ENCODE peak calls at places on chromosome 21, in seven cellular contexts. C is CD4-positive, alpha-beta memory T cell; H is mesenchymal stem cell; G is ascending aorta; O is CD8-positive, alpha-beta T cell; M is mammary epithelial cell; S is IMR-90. L is an unnamed sample. For H3K4me1 and H3K27me3, the result is how much of the 10 kb centered on the place peaks cover.

GRCh38 chr21:38159355-38159754 is 97.4 kb upstream of the KCNJ15 start:
- DNase-seq in O (peak), C (peak), G (peak), S (peak), M (peak), H (peak), L (peak)

GRCh38 chr21:26079376-26079775 is 91.2 kb downstream of the APP start:
- DNase-seq in M (no peak), C (no peak), H (no peak), S (peak), G (no peak), O (no peak), L (no peak)

GRCh38 chr21:42781150-42781980 is 98.0 kb downstream of the WDR4 start:
- DNase-seq in M (peak), H (peak), C (no peak), G (no peak), S (no peak), O (no peak), L (peak)

GRCh38 chr21:34075760-34076159 is 2.4 kb downstream of the MRPS6 start:
- DNase-seq in O (no peak), H (peak), S (no peak), C (no peak), M (no peak), G (no peak), L (no peak)

GRCh38 chr21:43987509-43987908 is 24.6 kb upstream of the TRAPPC10 start:
- DNase-seq in G (no peak), H (no peak), O (no peak), C (no peak), S (no peak), M (no peak), L (no peak)

GRCh38 chr21:43020177-43020576 is 45.8 kb downstream of the PKNOX1 start:
- DNase-seq in G (no peak), S (no peak), C (no peak), O (no peak), M (no peak), H (no peak), L (no peak)

GRCh38 chr21:38455403-38455802 is 42.9 kb downstream of the ERG start:
- DNase-seq in O (no peak), S (no peak), M (no peak), H (no peak), G (no peak), C (no peak), L (no peak)

GRCh38 chr21:44666401-44667320 is at the start of gene KRTAP12-2:
- DNase-seq in M (peak), H (no peak), C (no peak), S (no peak), O (no peak), G (no peak), L (peak)

GRCh38 chr21:29504751-29505321 is 206.1 kb downstream of the BACH1 start:
- DNase-seq in M (peak), S (peak), H (no peak), G (no peak), C (no peak), O (no peak), L (no peak)

GRCh38 chr21:43012596-43012995 is 38.2 kb downstream of the PKNOX1 start:
- DNase-seq in O (no peak), C (no peak), S (peak), G (no peak), H (no peak), M (peak), L (no peak)

GRCh38 chr21:33300701-33301631 is 23.8 kb upstream of the IFNAR1 start:
- DNase-seq in H (peak), G (peak), M (no peak), S (no peak), O (no peak), C (no peak), L (no peak)

GRCh38 chr21:23644768-23645167 is 1962.5 kb downstream of the MRPL39 start:
- DNase-seq in M (no peak), C (no peak), H (no peak), O (no peak), G (no peak), S (no peak), L (no peak)

GRCh38 chr21:38925923-38926322 is 120.2 kb downstream of the ETS2 start:
- DNase-seq in H (peak), O (no peak), S (peak), G (peak), C (no peak), M (peak), L (no peak)

GRCh38 chr21:29184047-29184446 is 53.6 kb downstream of the MAP3K7CL start:
- DNase-seq in O (no peak), C (no peak), H (no peak), S (no peak), M (no peak), G (no peak), L (no peak)

GRCh38 chr21:30718239-30718909 is at the start of gene KRTAP21-3:
- DNase-seq in H (no peak), C (no peak), G (no peak), S (no peak), O (no peak), M (peak), L (no peak)

DNA sequence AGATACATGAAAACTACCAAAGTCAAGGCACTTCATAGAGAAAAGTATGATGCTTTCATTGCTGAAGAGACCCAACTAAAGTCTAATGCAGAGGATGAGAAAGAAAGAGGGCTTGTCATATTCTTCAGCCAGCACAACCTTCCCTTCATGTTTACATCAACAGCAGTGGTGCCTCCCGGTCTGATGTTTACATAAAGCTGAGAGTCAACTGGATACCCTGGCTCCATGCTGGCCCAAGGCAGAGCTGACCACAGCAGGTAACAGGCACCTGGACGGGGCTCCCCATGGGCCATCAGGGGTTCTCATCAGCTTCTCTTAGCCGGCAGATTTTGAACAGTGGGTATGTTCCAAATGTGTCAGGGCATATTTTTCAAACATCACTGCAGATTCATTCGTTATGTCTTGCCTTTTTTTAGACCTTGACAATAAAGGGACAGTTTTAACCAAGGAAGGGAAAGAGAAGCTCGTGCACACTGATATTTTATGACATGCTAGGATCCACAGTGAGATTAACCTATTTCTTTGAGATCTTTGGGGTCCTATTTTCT is 117.1 kb downstream of the NRIP1 start:
- DNase-seq in O (no peak), H (no peak), M (no peak), G (no peak), C (no peak), S (no peak), L (no peak)
- H3K4me1 ChIP-seq in O (under half), H (under half), M (under half), G (under half), C (under half), S (under half), L (under half)

GRCh38 chr21:36434144-36434543 is 45.8 kb downstream of the CLDN14 start:
- DNase-seq in G (no peak), C (no peak), S (no peak), H (no peak), O (no peak), M (no peak), L (no peak)
- H3K27me3 ChIP-seq in G (under half), C (under half), S (under half), H (under half), O (under half), M (under half), L (under half)

GRCh38 chr21:31909153-31909771 is 36.4 kb downstream of the HUNK start:
- DNase-seq in H (no peak), O (no peak), S (peak), M (no peak), G (no peak), C (no peak), L (no peak)
- H3K4me1 ChIP-seq in H (under half), O (under half), S (under half), M (under half), G (under half), C (under half), L (under half)

DNA sequence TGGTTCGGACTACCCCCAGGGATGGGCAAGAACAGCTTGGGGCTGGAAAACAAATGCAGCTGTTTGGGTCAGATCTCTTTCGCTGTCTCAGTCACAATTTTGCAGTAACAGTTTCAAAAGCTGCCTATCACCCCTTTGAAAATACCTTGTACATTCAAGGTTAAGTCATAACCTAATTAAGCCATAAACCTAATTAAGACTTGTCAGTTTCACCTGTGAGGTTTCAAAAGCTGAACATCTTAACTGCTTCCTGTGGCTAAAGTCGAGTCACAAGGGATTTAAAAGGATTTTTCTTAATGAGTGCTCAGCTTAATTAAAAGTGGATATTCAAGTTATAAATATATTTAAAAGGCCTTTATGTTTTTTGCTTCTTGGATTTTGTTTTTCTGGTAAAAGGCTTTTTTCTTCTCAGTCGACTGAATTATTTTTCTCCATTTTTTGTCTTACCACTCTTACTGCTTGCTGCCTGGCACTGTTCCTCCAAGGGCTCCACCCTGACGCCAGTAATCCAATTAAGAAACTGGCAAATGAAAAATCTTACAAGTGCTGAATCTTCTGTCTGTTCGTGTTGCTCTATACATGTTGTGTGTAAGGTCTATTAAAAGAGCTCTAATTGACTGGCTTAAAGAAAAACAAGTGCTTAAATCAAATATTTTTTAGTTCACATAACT is 31.3 kb downstream of the CBR1 start:
- DNase-seq in H (no peak), G (no peak), O (no peak), S (no peak), C (no peak), M (no peak), L (no peak)
- H3K27me3 ChIP-seq in H (under half), G (under half), O (under half), S (under half), C (under half), M (under half), L (under half)

GRCh38 chr21:40618216-40618615 is 228.7 kb downstream of the DSCAM start:
- DNase-seq in H (no peak), S (no peak), G (no peak), M (no peak), O (no peak), C (no peak), L (no peak)
- H3K4me1 ChIP-seq in H (under half), S (under half), G (under half), M (under half), O (under half), C (under half), L (under half)

GRCh38 chr21:41775152-41775472 is 8.3 kb upstream of the RIPK4 start:
- DNase-seq in H (no peak), C (no peak), G (no peak), M (no peak), O (no peak), S (no peak), L (no peak)

GRCh38 chr21:41772351-41773080 is 5.7 kb upstream of the RIPK4 start:
- DNase-seq in G (peak), M (no peak), H (no peak), C (no peak), S (no peak), O (no peak), L (no peak)

GRCh38 chr21:41771625-41771945 is 4.7 kb upstream of the RIPK4 start:
- DNase-seq in M (no peak), O (no peak), H (no peak), C (no peak), G (peak), S (no peak), L (no peak)

GRCh38 chr21:41776778-41777177 is 9.9 kb upstream of the RIPK4 start:
- DNase-seq in H (no peak), O (no peak), C (no peak), M (no peak), G (no peak), S (no peak), L (no peak)

GRCh38 chr21:41774467-41775151 is 7.8 kb upstream of the RIPK4 start:
- DNase-seq in H (no peak), M (no peak), S (no peak), G (no peak), C (no peak), O (no peak), L (no peak)
- H3K27me3 ChIP-seq in H (half or more), M (under half), S (half or more), G (under half), C (under half), O (under half), L (under half)

GRCh38 chr21:45835301-45836267 is 146.0 kb upstream of the COL6A1 start:
- DNase-seq in G (peak), O (no peak), H (no peak), C (no peak), S (no peak), M (no peak), L (peak)

GRCh38 chr21:45834026-45834715 is 147.4 kb upstream of the COL6A1 start:
- DNase-seq in G (no peak), C (no peak), M (no peak), O (no peak), S (no peak), H (no peak), L (peak)

GRCh38 chr21:45834821-45835293 is 146.7 kb upstream of the COL6A1 start:
- DNase-seq in M (no peak), S (no peak), G (no peak), O (no peak), C (no peak), H (no peak), L (peak)

GRCh38 chr21:45831991-45832740 is 149.4 kb upstream of the COL6A1 start:
- DNase-seq in G (no peak), H (peak), S (peak), O (no peak), C (no peak), M (peak), L (no peak)

GRCh38 chr21:45833437-45833836 is 148.1 kb upstream of the COL6A1 start:
- DNase-seq in C (no peak), G (no peak), M (no peak), H (no peak), O (no peak), S (no peak), L (peak)
- H3K4me1 ChIP-seq in C (under half), G (under half), M (under half), H (under half), O (under half), S (under half), L (under half)